ENCODE peak calls at places on chromosomes 11 and 22, in ten cellular contexts. Y is naive thymus-derived CD4-positive, alpha-beta T cell; D is hepatocyte; N is uterus; O is transverse colon; B is heart left ventricle; P is SJSA1; V is neuronal stem cell; I is spleen; K is prostate gland. W is an unnamed sample.

GRCh38 chr22:43892183-43892894 is 526 bp upstream of the PNPLA5 start:
- DNase-seq in B (no peak), K (no peak), O (no peak), I (peak; percentile 27), Y (no peak), P (no peak), N (no peak), V (no peak), D (no peak), W (no peak)

GRCh38 chr11:97965849-97966646 is 1054.7 kb upstream of the CNTN5 start:
- DNase-seq in K (no peak), B (no peak), N (no peak), Y (no peak), P (peak; percentile 58), V (no peak), I (no peak), O (no peak), D (no peak), W (no peak)

GRCh38 chr11:18046116-18046777 is at the start of gene TPH1:
- DNase-seq in P (no peak), D (peak; percentile 66), Y (no peak), V (peak; percentile 26), N (peak; percentile 44), K (peak; percentile 18), I (no peak), B (peak; percentile 13), O (peak; percentile 34), W (peak; percentile 80)

GRCh38 chr11:112605093-112605666 is 344.5 kb upstream of the PLET1 start:
- DNase-seq in I (no peak), K (no peak), Y (no peak), N (no peak), V (no peak), B (no peak), D (no peak), O (no peak), P (peak; percentile 22), W (no peak)

GRCh38 chr22:50530280-50530856 is 556 bp upstream of the TYMP start:
- DNase-seq in O (peak; percentile 88), P (peak; percentile 65), K (peak; percentile 72), Y (no peak), I (peak; percentile 97), N (peak; percentile 66), V (no peak), D (peak; percentile 84), B (peak; percentile 84), W (peak; percentile 95)

GRCh38 chr11:104098132-104098531 is 61.7 kb downstream of the DDI1 start:
- DNase-seq in O (no peak), Y (no peak), D (no peak), N (no peak), P (no peak), B (no peak), I (no peak), K (no peak), V (no peak), W (no peak)

GRCh38 chr11:124798991-124799383 is 1.2 kb downstream of the MSANTD2 start:
- DNase-seq in D (peak; percentile 56), I (no peak), V (no peak), P (peak; percentile 39), Y (no peak), O (peak; percentile 11), K (no peak), B (no peak), N (no peak), W (no peak)

GRCh38 chr11:6357222-6357621 is 33.1 kb upstream of the SMPD1 start:
- DNase-seq in I (no peak), K (no peak), Y (no peak), O (peak; percentile 24), D (peak; percentile 35), V (no peak), B (peak; percentile 47), N (peak; percentile 87), P (peak; percentile 86), W (peak; percentile 80)

GRCh38 chr11:125263268-125263790 is 98.8 kb downstream of the PKNOX2 start:
- DNase-seq in O (peak; percentile 57), Y (no peak), V (peak; percentile 94), P (peak; percentile 40), I (peak; percentile 81), D (peak; percentile 91), N (peak; percentile 79), K (no peak), B (peak; percentile 85), W (peak; percentile 95)

GRCh38 chr22:46352276-46352675 is 16.8 kb downstream of the TRMU start:
- DNase-seq in Y (no peak), O (no peak), D (no peak), I (no peak), N (no peak), K (no peak), V (no peak), P (no peak), B (no peak), W (no peak)

GRCh38 chr11:69650081-69650831 is 9.3 kb downstream of the CCND1 start:
- DNase-seq in P (no peak), D (no peak), O (no peak), B (no peak), I (peak; percentile 59), N (no peak), V (no peak), K (no peak), Y (no peak), W (peak; percentile 16)

GRCh38 chr11:41851743-41852142 is 392.3 kb upstream of the LRRC4C start:
- DNase-seq in O (no peak), B (no peak), P (no peak), I (no peak), N (no peak), Y (no peak), D (no peak), V (no peak), K (no peak), W (no peak)

GRCh38 chr11:133104014-133104753 is 428.1 kb downstream of the OPCML start:
- DNase-seq in N (no peak), Y (no peak), P (no peak), B (no peak), V (no peak), I (no peak), D (no peak), O (no peak), K (no peak), W (no peak)

GRCh38 chr11:133107753-133108152 is 424.5 kb downstream of the OPCML start:
- DNase-seq in O (no peak), P (no peak), Y (no peak), N (no peak), V (no peak), K (no peak), I (no peak), B (no peak), D (no peak), W (no peak)
- H3K4me1 ChIP-seq in O (no peaks in the 10 kb centered on the region), P (no peaks in the 10 kb centered on the region), Y (no peaks in the 10 kb centered on the region), N (no peaks in the 10 kb centered on the region), V (no peaks in the 10 kb centered on the region), K (no peaks in the 10 kb centered on the region), I (no peaks in the 10 kb centered on the region), B (no peaks in the 10 kb centered on the region), D (no peaks in the 10 kb centered on the region), W (no peaks in the 10 kb centered on the region)

GRCh38 chr22:36701166-36701713 is 2.3 kb downstream of the CACNG2 start:
- DNase-seq in D (no peak), Y (no peak), N (no peak), K (no peak), O (no peak), P (no peak), V (no peak), B (no peak), I (no peak), W (no peak)
- H3K27me3 ChIP-seq in D (peaks cover 84% of the 10 kb centered on the region), Y (peaks cover 6% of the 10 kb centered on the region), N (peaks cover 21% of the 10 kb centered on the region), K (peaks cover 6% of the 10 kb centered on the region), O (peaks cover 79% of the 10 kb centered on the region), P (peaks cover 73% of the 10 kb centered on the region), V (peaks cover 28% of the 10 kb centered on the region), B (peaks cover 19% of the 10 kb centered on the region), I (peaks cover 99% of the 10 kb centered on the region), W (peaks cover 6% of the 10 kb centered on the region)

GRCh38 chr22:42076764-42077485 is 2.6 kb upstream of the SMDT1 start:
- DNase-seq in V (no peak), O (no peak), I (peak; percentile 28), B (no peak), D (no peak), Y (no peak), P (no peak), N (no peak), K (no peak), W (peak; percentile 58)

GRCh38 chr22:42078469-42079318 is 806 bp upstream of the SMDT1 start:
- DNase-seq in N (no peak), D (no peak), P (no peak), I (no peak), B (peak; percentile 34), Y (no peak), K (peak; percentile 32), V (no peak), O (no peak), W (no peak)

GRCh38 chr22:42079319-42080251 is at the start of gene SMDT1:
- DNase-seq in N (peak; percentile 98), I (peak; percentile 100), B (peak; percentile 100), V (peak; percentile 96), K (peak; percentile 99), Y (peak; percentile 99), D (peak; percentile 100), P (peak; percentile 99), O (peak; percentile 100), W (peak; percentile 100)

GRCh38 chr22:42075277-42075676 is 1.2 kb downstream of the PHETA2 start:
- DNase-seq in N (no peak), Y (no peak), O (no peak), I (peak; percentile 56), V (no peak), P (no peak), B (no peak), D (no peak), K (no peak), W (no peak)

GRCh38 chr22:42077486-42078125 is 1.9 kb upstream of the SMDT1 start:
- DNase-seq in Y (no peak), D (no peak), B (no peak), O (no peak), V (no peak), K (no peak), P (no peak), N (no peak), I (peak; percentile 81), W (peak; percentile 61)
- H3K27ac ChIP-seq in Y (no peak overlapping the region), D (no peak overlapping the region), B (peak overlapping the region; percentile 96), O (peak overlapping the region; percentile 96), V (no peak overlapping the region), K (peak overlapping the region; percentile 99), P (no peak overlapping the region), N (peak overlapping the region; percentile 99), I (peak overlapping the region; percentile 98), W (no peak overlapping the region)

GRCh38 chr11:67421421-67422031 is 6.0 kb downstream of the CARNS1 start:
- DNase-seq in D (no peak), Y (no peak), V (no peak), P (no peak), N (no peak), B (no peak), O (no peak), K (no peak), I (no peak), W (no peak)

GRCh38 chr11:67420147-67420645 is 4.7 kb downstream of the CARNS1 start:
- DNase-seq in O (no peak), B (no peak), D (no peak), V (no peak), I (no peak), K (no peak), P (no peak), Y (no peak), N (no peak), W (no peak)

GRCh38 chr11:67420646-67421420 is 5.4 kb downstream of the CARNS1 start:
- DNase-seq in I (peak; percentile 100), N (peak; percentile 96), P (peak; percentile 83), Y (peak; percentile 100), O (peak; percentile 99), V (peak; percentile 93), B (peak; percentile 96), D (peak; percentile 99), K (peak; percentile 96), W (peak; percentile 99)

GRCh38 chr11:67418476-67419281 is 3.2 kb downstream of the CARNS1 start:
- DNase-seq in B (peak; percentile 68), V (no peak), K (no peak), Y (peak; percentile 57), O (no peak), N (no peak), I (peak; percentile 93), P (no peak), D (no peak), W (peak; percentile 81)

GRCh38 chr11:67419330-67420049 is 4.0 kb downstream of the CARNS1 start:
- DNase-seq in B (no peak), I (no peak), Y (no peak), V (no peak), D (no peak), K (no peak), P (no peak), O (no peak), N (no peak), W (no peak)
- H3K4me1 ChIP-seq in B (peaks cover 49% of the 10 kb centered on the region), I (peaks cover 71% of the 10 kb centered on the region), Y (peaks cover 51% of the 10 kb centered on the region), V (peaks cover 10% of the 10 kb centered on the region), D (peaks cover 14% of the 10 kb centered on the region), K (peaks cover 11% of the 10 kb centered on the region), P (peaks cover 26% of the 10 kb centered on the region), O (peaks cover 42% of the 10 kb centered on the region), N (no peaks in the 10 kb centered on the region), W (peaks cover 10% of the 10 kb centered on the region)

W was measured in right cardiac atrium.